ENCODE peak calls at places on chromosomes 11 and 22, in six cellular contexts. S is NB4; N is activated naive CD4-positive, alpha-beta T cell treated with Interleukin-2 at 50 U/mL for 16 hours; F is kidney tubule cell; V is substantia nigra; C is stimulated activated CD4-positive, alpha-beta T cell treated with anti-CD3 and anti-CD28 coated beads, TNF-alpha, amount 100 ng/mL, for 1 hour. K is an unnamed sample.

GRCh38 chr22:40401981-40402406 is 31.6 kb downstream of the SGSM3 start:
- DNase-seq in S (no peak), N (peak), F (no peak), V (no peak), C (no peak), K (no peak)

GRCh38 chr11:11782532-11783110 is 59.2 kb upstream of the USP47 start:
- DNase-seq in S (no peak), N (no peak), F (no peak), V (no peak), C (no peak), K (no peak)

GRCh38 chr11:27255447-27255828 is 107.6 kb downstream of the CCDC34 start:
- DNase-seq in S (no peak), N (no peak), F (no peak), V (no peak), C (no peak), K (no peak)

GRCh38 chr11:95507794-95508193 is 276.8 kb upstream of the SESN3 start:
- DNase-seq in S (peak), N (no peak), F (no peak), V (no peak), C (no peak), K (no peak)

GRCh38 chr22:47066616-47066905 is 304.1 kb downstream of the TBC1D22A start:
- DNase-seq in S (no peak), N (no peak), F (no peak), V (no peak), C (no peak), K (no peak)

GRCh38 chr11:112255075-112255739 is 5.5 kb downstream of the PLET1 start:
- DNase-seq in S (peak), N (no peak), F (peak), V (no peak), C (no peak), K (peak)

GRCh38 chr11:12461516-12461915 is 84.1 kb downstream of the PARVA start:
- DNase-seq in S (no peak), N (no peak), F (peak), V (no peak), C (no peak), K (no peak)

GRCh38 chr11:43830928-43831440 is 49.6 kb upstream of the ALKBH3 start:
- DNase-seq in S (peak), N (peak), F (peak), V (no peak), C (no peak), K (peak)

GRCh38 chr22:47194476-47195155 is 432.2 kb downstream of the TBC1D22A start:
- DNase-seq in S (no peak), N (no peak), F (no peak), V (no peak), C (no peak), K (no peak)

GRCh38 chr11:113162590-113162961 is 151.8 kb upstream of the TTC12 start:
- DNase-seq in S (no peak), N (no peak), F (no peak), V (peak), C (no peak), K (no peak)

GRCh38 chr11:36427079-36427478 is 83.0 kb downstream of the TRAF6 start:
- DNase-seq in S (no peak), N (no peak), F (no peak), V (no peak), C (no peak), K (no peak)

GRCh38 chr11:2348986-2349385 is 28.1 kb upstream of the CD81 start:
- DNase-seq in S (no peak), N (no peak), F (peak), V (no peak), C (no peak), K (no peak)

GRCh38 chr22:39273950-39274887 is 29.4 kb upstream of the PDGFB start:
- DNase-seq in S (no peak), N (no peak), F (no peak), V (no peak), C (no peak), K (no peak)

GRCh38 chr11:12802418-12803085 is 128.3 kb downstream of the TEAD1 start:
- DNase-seq in S (no peak), N (no peak), F (peak), V (no peak), C (no peak), K (no peak)

GRCh38 chr22:43539572-43540533 is 128.0 kb downstream of the MPPED1 start:
- DNase-seq in S (no peak), N (no peak), F (no peak), V (no peak), C (no peak), K (no peak)

GRCh38 chr11:64089027-64089360 is 53.3 kb downstream of the FLRT1 start:
- DNase-seq in S (no peak), N (no peak), F (no peak), V (no peak), C (no peak), K (no peak)

GRCh38 chr11:131687291-131688055 is 317.1 kb downstream of the NTM start:
- DNase-seq in S (no peak), N (no peak), F (no peak), V (no peak), C (no peak), K (no peak)

K was measured in smooth muscle cell of the brain vasculature.